ENCODE peak calls at places on chromosomes 13 and 19, in nine cellular contexts. E is psoas muscle, H is cardiac muscle cell, Y is upper lobe of right lung, K is fibroblast of lung, B is breast epithelium, R is IMR-90, J is stomach, W is neural progenitor cell. G is an unnamed sample.

GRCh38 chr19:32181356-32181920 is 164.0 kb upstream of the ZNF507 start:
- DNase-seq in E (no peak), H (no peak), Y (no peak), K (no peak), B (no peak), R (no peak), J (no peak), W (peak; percentile 43), G (no peak)

GRCh38 chr13:24053505-24054251 is 106.8 kb upstream of the SPATA13 start:
- DNase-seq in E (no peak), H (peak; percentile 74), Y (no peak), K (peak; percentile 63), B (peak; percentile 41), R (peak; percentile 68), J (peak; percentile 75), W (peak; percentile 81), G (no peak)

GRCh38 chr13:46964789-46965527 is 68.1 kb upstream of the HTR2A start:
- DNase-seq in E (no peak), H (peak; percentile 32), Y (no peak), K (peak; percentile 75), B (no peak), R (peak; percentile 72), J (no peak), W (no peak), G (no peak)

GRCh38 chr19:38429811-38430156 is 3.7 kb upstream of the RYR1 start:
- DNase-seq in E (no peak), H (no peak), Y (no peak), K (no peak), B (no peak), R (no peak), J (no peak), W (no peak), G (no peak)

GRCh38 chr19:4732680-4733114 is 9.1 kb upstream of the DPP9 start:
- DNase-seq in E (no peak), H (peak; percentile 74), Y (no peak), K (peak; percentile 63), B (no peak), R (peak; percentile 57), J (peak; percentile 44), W (peak; percentile 89), G (no peak)

GRCh38 chr19:56751078-56751489 is 79.5 kb upstream of the ZNF835 start:
- DNase-seq in E (no peak), H (peak; percentile 4), Y (no peak), K (no peak), B (no peak), R (no peak), J (no peak), W (no peak), G (no peak)

GRCh38 chr13:109415057-109415456 is 371.3 kb downstream of the IRS2 start:
- DNase-seq in E (no peak), H (no peak), Y (no peak), K (no peak), B (no peak), R (no peak), J (no peak), W (no peak), G (no peak)

GRCh38 chr19:45890877-45891276 is 4.9 kb upstream of the IRF2BP1 start:
- DNase-seq in E (no peak), H (no peak), Y (no peak), K (no peak), B (no peak), R (no peak), J (no peak), W (no peak), G (no peak)

GRCh38 chr13:71758823-71759222 is 108.2 kb downstream of the DACH1 start:
- DNase-seq in E (no peak), H (peak; percentile 1), Y (no peak), K (no peak), B (no peak), R (no peak), J (no peak), W (no peak), G (no peak)

GRCh38 chr13:67964091-67964490 is 734.0 kb upstream of the PCDH9 start:
- DNase-seq in E (no peak), H (no peak), Y (no peak), K (no peak), B (no peak), R (no peak), J (no peak), W (no peak), G (no peak)

GRCh38 chr19:6691342-6691741 is 21.4 kb upstream of the TNFSF14 start:
- DNase-seq in E (no peak), H (no peak), Y (no peak), K (no peak), B (no peak), R (no peak), J (no peak), W (no peak), G (no peak)

GRCh38 chr13:102642475-102642874 is 45.7 kb downstream of the TPP2 start:
- DNase-seq in E (peak; percentile 47), H (no peak), Y (peak; percentile 73), K (no peak), B (peak; percentile 51), R (no peak), J (peak; percentile 92), W (no peak), G (no peak)

GRCh38 chr19:19549804-19550453 is 11.9 kb downstream of the CILP2 start:
- DNase-seq in E (no peak), H (no peak), Y (no peak), K (no peak), B (no peak), R (no peak), J (no peak), W (no peak), G (no peak)

GRCh38 chr19:19550454-19550842 is 12.4 kb downstream of the CILP2 start:
- DNase-seq in E (no peak), H (peak; percentile 78), Y (no peak), K (no peak), B (no peak), R (peak; percentile 52), J (no peak), W (no peak), G (no peak)

GRCh38 chr19:19550972-19551861 is 13.2 kb downstream of the CILP2 start:
- DNase-seq in E (no peak), H (no peak), Y (no peak), K (no peak), B (no peak), R (no peak), J (no peak), W (peak; percentile 32), G (no peak)

GRCh38 chr19:19547674-19548345 is 9.7 kb downstream of the CILP2 start:
- DNase-seq in E (no peak), H (no peak), Y (no peak), K (no peak), B (no peak), R (no peak), J (no peak), W (no peak), G (no peak)

GRCh38 chr19:19548915-19549537 is 11.0 kb downstream of the CILP2 start:
- DNase-seq in E (no peak), H (peak; percentile 41), Y (no peak), K (no peak), B (no peak), R (peak; percentile 19), J (no peak), W (no peak), G (no peak)
- H3K4me3 ChIP-seq in E (no peak overlapping the region), H (no peak overlapping the region), Y (no peak overlapping the region), K (no peak overlapping the region), B (no peak overlapping the region), R (no peak overlapping the region), J (no peak overlapping the region), W (no peak overlapping the region), G (no peak overlapping the region)

GRCh38 chr13:40971321-40971720 is 47.8 kb downstream of the ELF1 start:
- DNase-seq in E (no peak), H (no peak), Y (no peak), K (no peak), B (no peak), R (no peak), J (no peak), W (no peak), G (no peak)

GRCh38 chr13:40970803-40971202 is 48.3 kb downstream of the ELF1 start:
- DNase-seq in E (no peak), H (no peak), Y (no peak), K (no peak), B (no peak), R (no peak), J (no peak), W (no peak), G (no peak)

GRCh38 chr13:40973409-40973808 is 45.7 kb downstream of the ELF1 start:
- DNase-seq in E (no peak), H (no peak), Y (no peak), K (no peak), B (no peak), R (no peak), J (no peak), W (no peak), G (no peak)

GRCh38 chr13:40975441-40975840 is 43.7 kb downstream of the ELF1 start:
- DNase-seq in E (no peak), H (no peak), Y (no peak), K (no peak), B (no peak), R (no peak), J (no peak), W (no peak), G (no peak)

GRCh38 chr13:40974460-40975407 is 44.4 kb downstream of the ELF1 start:
- DNase-seq in E (no peak), H (peak; percentile 89), Y (no peak), K (peak; percentile 76), B (no peak), R (peak; percentile 66), J (no peak), W (peak; percentile 66), G (no peak)
- H3K4me1 ChIP-seq in E (peaks cover 59% of the 10 kb centered on the region), H (peaks cover 16% of the 10 kb centered on the region), Y (peaks cover 82% of the 10 kb centered on the region), K (no peaks in the 10 kb centered on the region), B (peaks cover 16% of the 10 kb centered on the region), R (peaks cover 3% of the 10 kb centered on the region), J (peaks cover 59% of the 10 kb centered on the region), W (peaks cover 7% of the 10 kb centered on the region), G (no peaks in the 10 kb centered on the region)

GRCh38 chr19:2171349-2172145 is 7.8 kb downstream of the DOT1L start:
- DNase-seq in E (peak; percentile 41), H (peak; percentile 59), Y (no peak), K (peak; percentile 55), B (no peak), R (peak; percentile 36), J (peak; percentile 39), W (peak; percentile 45), G (no peak)
- TF ChIP-seq CTCF in E (no peak), H (peak; percentile 19), Y (no peak), K (peak; percentile 11), B (no peak), R (peak; percentile 14), J (no peak), W (peak; percentile 9), G (no peak)

DNA sequence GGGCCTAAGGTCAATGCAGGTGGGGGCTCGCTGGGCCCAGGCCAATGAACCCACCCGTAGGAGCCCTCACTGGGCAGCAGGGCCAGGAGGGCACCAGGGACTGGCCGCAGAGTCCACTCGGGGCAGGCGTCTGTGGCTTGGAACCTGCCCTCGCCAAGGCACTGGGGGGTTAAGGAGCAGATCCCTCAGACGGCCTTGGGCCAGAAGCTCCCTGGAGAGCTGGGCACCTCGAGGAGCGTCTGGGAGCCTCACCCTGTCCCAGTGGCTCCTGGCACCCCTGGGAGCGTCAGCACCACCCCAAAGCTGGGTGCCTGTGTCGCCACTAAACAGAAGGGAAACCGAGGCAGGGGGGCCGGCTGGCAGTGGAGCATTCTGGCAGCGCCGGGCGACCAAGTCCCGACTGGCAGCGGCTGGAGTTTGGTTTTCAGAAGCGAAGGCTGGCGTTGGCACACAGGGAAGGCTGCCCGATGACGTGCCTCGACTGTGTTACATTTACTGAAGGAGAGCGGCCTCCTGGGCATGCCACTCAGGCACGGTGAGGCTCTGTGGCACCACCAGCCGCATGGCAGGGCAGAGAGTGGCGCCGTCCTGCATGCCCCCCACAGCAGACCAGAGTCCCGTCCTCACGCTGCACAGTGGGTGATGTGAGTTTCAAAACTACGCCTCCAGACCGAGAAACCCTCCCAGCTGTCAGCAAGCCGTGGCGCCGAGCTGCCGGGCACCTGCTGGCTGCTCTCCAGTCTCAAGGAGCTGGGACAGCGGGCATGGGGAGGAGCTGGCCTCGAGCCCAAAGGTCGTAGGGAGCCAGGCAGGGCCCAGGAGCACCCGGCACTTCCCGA is 9.2 kb upstream of the MEX3D start:
- DNase-seq in E (no peak), H (no peak), Y (no peak), K (no peak), B (no peak), R (no peak), J (no peak), W (no peak), G (no peak)
- H3K4me3 ChIP-seq in E (no peak overlapping the region), H (no peak overlapping the region), Y (no peak overlapping the region), K (no peak overlapping the region), B (no peak overlapping the region), R (no peak overlapping the region), J (no peak overlapping the region), W (no peak overlapping the region), G (no peak overlapping the region)